ENCODE peak calls at places on chromosome 5, in four cellular contexts. K, Q, I and R are unnamed samples.

GRCh38 chr5:73686912-73687311 is 60.9 kb downstream of the ARHGEF28 start:
- DNase-seq in K (no peak), Q (no peak), I (no peak), R (no peak)

GRCh38 chr5:1261643-1262042 is 33.2 kb downstream of the TERT start:
- DNase-seq in K (no peak), Q (no peak), I (no peak), R (no peak)

GRCh38 chr5:10467281-10468198 is 25.9 kb downstream of the ROPN1L start:
- DNase-seq in K (no peak), Q (no peak), I (no peak), R (peak)

GRCh38 chr5:32308951-32309350 is 3.8 kb downstream of the MTMR12 start:
- DNase-seq in K (no peak), Q (no peak), I (no peak), R (no peak)

GRCh38 chr5:57993866-57994265 is 466.0 kb downstream of the PLK2 start:
- DNase-seq in K (no peak), Q (no peak), I (no peak), R (no peak)

GRCh38 chr5:90518666-90519065 is 10.7 kb downstream of the LYSMD3 start:
- DNase-seq in K (no peak), Q (no peak), I (no peak), R (no peak)

GRCh38 chr5:139061274-139061673 is 136.9 kb downstream of the SIL1 start:
- DNase-seq in K (no peak), Q (no peak), I (peak), R (no peak)

GRCh38 chr5:116058346-116058936 is 26.2 kb downstream of the ARL14EPL start:
- DNase-seq in K (no peak), Q (no peak), I (no peak), R (no peak)

GRCh38 chr5:149037819-149038218 is 25.0 kb downstream of the SH3TC2 start:
- DNase-seq in K (no peak), Q (no peak), I (no peak), R (no peak)

GRCh38 chr5:125151150-125151932 is 404.9 kb upstream of the ZNF608 start:
- DNase-seq in K (no peak), Q (no peak), I (no peak), R (no peak)

GRCh38 chr5:89850516-89850865 is 559.1 kb downstream of the CETN3 start:
- DNase-seq in K (no peak), Q (no peak), I (no peak), R (no peak)

GRCh38 chr5:180052211-180052818 is 19.2 kb downstream of the RNF130 start:
- DNase-seq in K (no peak), Q (no peak), I (no peak), R (no peak)

GRCh38 chr5:39211773-39212172 is 7.6 kb downstream of the FYB1 start:
- DNase-seq in K (no peak), Q (no peak), I (no peak), R (no peak)

GRCh38 chr5:159049844-159050318 is 49.8 kb downstream of the EBF1 start:
- DNase-seq in K (no peak), Q (no peak), I (no peak), R (peak)

GRCh38 chr5:108983456-108984092 is 235.9 kb downstream of the FER start:
- DNase-seq in K (no peak), Q (no peak), I (no peak), R (no peak)

GRCh38 chr5:10987881-10988504 is 227.0 kb upstream of the DAP start:
- DNase-seq in K (peak), Q (peak), I (peak), R (peak)

GRCh38 chr5:83281658-83282057 is 189.9 kb upstream of the VCAN start:
- DNase-seq in K (no peak), Q (peak), I (no peak), R (no peak)

GRCh38 chr5:2753452-2754409 is 2.3 kb upstream of the IRX2 start:
- DNase-seq in K (no peak), Q (no peak), I (no peak), R (no peak)

GRCh38 chr5:168163966-168164365 is 127.5 kb upstream of the WWC1 start:
- DNase-seq in K (no peak), Q (no peak), I (no peak), R (no peak)

GRCh38 chr5:149215478-149216042 is 56.1 kb upstream of the AFAP1L1 start:
- DNase-seq in K (no peak), Q (no peak), I (no peak), R (no peak)

GRCh38 chr5:141411575-141411974 is 1.2 kb upstream of the PCDHGA10 start:
- DNase-seq in K (no peak), Q (no peak), I (no peak), R (no peak)

GRCh38 chr5:6829150-6829784 is 116.0 kb downstream of the TENT4A start:
- DNase-seq in K (no peak), Q (no peak), I (no peak), R (no peak)

GRCh38 chr5:155475318-155475717 is 461.8 kb downstream of the KIF4B start:
- DNase-seq in K (no peak), Q (no peak), I (no peak), R (no peak)

GRCh38 chr5:10460252-10460906 is 18.7 kb downstream of the ROPN1L start:
- DNase-seq in K (no peak), Q (no peak), I (no peak), R (no peak)

GRCh38 chr5:113276493-113276892 is 158.3 kb downstream of the TSSK1B start:
- DNase-seq in K (no peak), Q (no peak), I (no peak), R (no peak)

GRCh38 chr5:142618125-142618524 is 67.8 kb downstream of the FGF1 start:
- DNase-seq in K (no peak), Q (no peak), I (no peak), R (no peak)

GRCh38 chr5:5838493-5838892 is 416.0 kb downstream of the ICE1 start:
- DNase-seq in K (no peak), Q (no peak), I (no peak), R (no peak)

DNA sequence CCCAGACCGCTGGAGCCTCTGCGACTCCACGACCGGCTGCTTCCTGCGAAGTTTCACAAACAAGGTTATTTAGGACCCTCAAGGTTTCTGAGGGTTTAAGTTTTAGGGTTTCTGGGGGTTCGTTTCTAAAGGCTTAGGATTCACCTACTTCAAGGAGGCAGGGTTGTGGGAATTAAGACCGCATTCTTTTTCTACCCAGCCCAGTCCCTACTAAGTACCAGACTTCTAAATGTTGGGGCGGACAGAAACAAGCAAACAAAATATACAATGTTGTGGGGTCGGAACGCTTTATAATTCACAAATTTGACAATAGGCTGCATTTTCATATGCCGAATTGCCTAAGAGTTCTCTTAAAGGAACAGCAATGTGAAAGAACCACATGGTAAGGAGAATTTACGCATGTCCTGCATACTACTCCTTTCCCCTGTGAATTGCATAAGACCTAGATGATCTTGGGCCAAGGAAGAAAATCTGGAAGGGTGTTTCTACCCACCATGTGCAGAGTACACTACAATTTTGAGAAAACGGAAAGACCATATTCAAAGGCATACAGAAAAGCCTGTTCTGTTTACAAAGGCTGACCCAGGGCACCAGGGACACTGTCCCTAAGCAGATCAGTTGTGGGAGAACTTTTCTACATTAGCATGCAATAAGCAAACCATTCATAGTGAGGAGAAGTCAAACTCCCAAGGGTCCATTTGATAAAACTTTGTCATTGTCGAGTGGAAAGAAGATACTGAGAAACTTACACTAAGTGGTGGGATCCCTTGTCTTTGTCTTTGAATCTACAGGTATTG is 457.3 kb downstream of the RAB3C start:
- DNase-seq in K (no peak), Q (no peak), I (no peak), R (no peak)
- TF ChIP-seq JUND in K (no peak), Q (no peak), I (no peak), R (no peak)

GRCh38 chr5:172940242-172941066 is 18.8 kb upstream of the RPL26L1 start:
- DNase-seq in K (no peak), Q (no peak), I (no peak), R (no peak)
- TF ChIP-seq JUND in K (no peak), Q (no peak), I (no peak), R (no peak)

GRCh38 chr5:17103471-17103870 is 114.0 kb upstream of the BASP1 start:
- DNase-seq in K (no peak), Q (no peak), I (no peak), R (no peak)

GRCh38 chr5:17099946-17100345 is 117.5 kb upstream of the BASP1 start:
- DNase-seq in K (no peak), Q (no peak), I (no peak), R (no peak)

DNA sequence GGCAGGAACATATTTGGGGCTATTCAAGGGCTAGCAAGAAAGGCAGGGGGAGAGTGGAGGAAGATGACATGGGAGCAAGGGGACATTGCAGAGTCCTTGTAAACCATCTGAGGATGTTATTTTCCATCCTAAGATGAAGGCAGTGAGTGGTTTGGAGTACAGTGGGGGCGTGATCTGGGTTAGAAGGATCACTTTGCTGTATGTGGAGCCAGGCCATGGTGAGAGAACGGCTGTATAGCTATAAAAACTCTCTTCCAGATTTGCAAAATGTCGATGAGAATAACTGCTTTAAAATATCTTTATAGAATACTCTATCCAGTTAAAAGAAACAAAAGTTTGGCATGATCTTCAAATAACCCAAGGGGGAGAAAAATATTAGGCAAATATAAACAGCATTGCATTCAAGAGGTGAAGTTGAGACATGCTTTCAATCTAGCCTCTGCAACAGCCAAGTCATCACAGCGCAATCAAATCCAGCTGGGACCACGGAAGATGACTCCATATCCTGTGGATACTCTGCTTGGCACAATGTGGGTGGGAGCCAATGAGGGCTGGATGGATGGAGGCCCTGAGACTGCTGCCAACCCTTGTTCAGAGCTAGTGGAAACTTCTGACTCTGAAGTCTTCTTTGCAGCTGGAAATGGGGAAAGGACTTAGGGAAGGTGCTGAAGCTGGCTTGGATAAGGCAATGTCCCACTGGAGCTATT is 111.5 kb upstream of the BASP1 start:
- DNase-seq in K (no peak), Q (no peak), I (no peak), R (no peak)
- TF ChIP-seq JUND in K (no peak), Q (no peak), I (no peak), R (no peak)

DNA sequence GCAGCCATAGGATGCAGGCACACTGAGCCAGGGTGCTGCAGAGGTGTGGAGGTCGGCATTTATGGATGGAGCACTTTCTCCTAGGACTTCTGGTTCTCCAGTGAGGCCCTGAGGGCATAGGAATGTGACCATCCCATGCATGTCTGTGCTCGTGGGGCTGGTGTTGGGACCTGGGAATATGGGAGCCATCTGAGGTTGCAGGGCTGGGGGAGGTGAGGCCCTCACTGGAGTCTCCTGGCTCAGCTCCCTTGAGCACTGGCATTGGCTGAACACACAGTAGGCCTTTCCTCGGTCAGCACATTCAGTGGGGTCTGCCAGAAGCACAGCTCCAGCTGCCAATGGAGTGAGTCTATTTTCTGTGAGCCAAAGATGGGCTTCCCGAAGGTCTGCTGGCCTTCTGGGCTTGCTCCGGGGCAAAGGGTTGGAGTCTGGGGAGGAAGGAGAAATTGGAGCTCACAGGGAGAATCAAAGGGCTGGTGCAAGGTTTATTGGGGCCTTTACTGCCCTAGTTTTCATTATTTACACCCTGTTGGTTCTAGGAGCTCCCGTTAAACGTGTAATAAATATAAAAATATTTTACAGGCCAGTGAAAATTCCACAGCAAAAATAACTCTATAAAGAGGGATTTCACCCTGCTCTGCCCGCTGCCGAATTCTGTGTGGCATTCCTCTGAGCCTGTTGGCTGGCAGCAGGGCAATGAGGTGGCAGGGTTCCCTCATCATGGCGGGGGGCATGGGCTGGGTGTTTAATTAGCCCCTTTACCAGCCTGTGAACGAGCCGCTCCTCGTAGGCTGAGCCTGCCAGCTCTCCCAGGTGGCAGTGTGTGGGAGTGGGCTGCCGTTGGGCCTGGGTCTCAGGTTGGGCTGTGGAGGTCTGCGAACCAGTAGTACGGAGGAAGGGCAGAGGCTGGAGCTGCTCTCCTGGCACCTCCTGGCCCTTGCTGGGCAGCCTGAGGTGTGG is 31.6 kb upstream of the PITX1 start:
- DNase-seq in K (no peak), Q (no peak), I (no peak), R (no peak)
- TF ChIP-seq JUND in K (no peak), Q (no peak), I (no peak), R (no peak)

DNA sequence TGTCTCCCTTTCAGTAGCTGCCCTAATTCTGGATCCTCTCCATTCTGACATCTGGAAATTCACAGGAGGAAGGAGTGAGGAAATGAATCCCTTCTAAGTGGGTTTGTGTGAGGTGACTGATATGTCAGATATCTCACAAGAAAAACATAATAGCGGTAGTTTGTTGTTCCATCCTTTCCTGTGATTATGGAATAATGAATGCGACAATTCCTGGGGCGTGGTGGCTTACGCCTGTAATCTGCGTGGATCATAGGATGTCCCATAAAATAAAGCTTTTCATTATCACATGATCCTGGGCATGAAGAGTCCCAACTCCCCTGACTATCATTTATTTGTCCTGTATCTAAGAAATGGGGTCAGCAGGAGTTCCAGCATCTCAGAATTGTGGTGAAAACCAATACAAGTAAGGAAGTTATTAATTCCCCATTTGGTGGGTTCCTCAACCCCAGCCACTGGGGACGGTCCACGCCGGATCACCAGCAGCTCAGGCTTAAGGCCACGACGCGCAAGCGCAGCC is 375 bp upstream of the C5orf24 start:
- DNase-seq in K (no peak), Q (no peak), I (no peak), R (no peak)
- TF ChIP-seq JUND in K (no peak), Q (no peak), I (no peak), R (no peak)